ENCODE peak calls at places on chromosomes 2 and 18, in eight cellular contexts. One of them, this sample, is unnamed.

GRCh38 chr2:45612741-45613140 is 1.7 kb upstream of the SRBD1 start:
- DNase-seq in stimulated activated CD4-positive, alpha-beta T cell treated with anti-CD3 and anti-CD28 coated beads, Interleukin-1b, Interleukin-23, amount 100 ng/mL, for 24 hours: no peak
- DNase-seq in ACHN: no peak
- DNase-seq in KG1: no peak
- DNase-seq in AG04450: no peak
- DNase-seq in neural crest cell: no peak
- DNase-seq in posterior vena cava: no peak
- DNase-seq in amniotic stem cell: no peak
- DNase-seq in this sample: no peak

GRCh38 chr2:127614731-127615130 is 31.2 kb upstream of the GPR17 start:
- DNase-seq in stimulated activated CD4-positive, alpha-beta T cell treated with anti-CD3 and anti-CD28 coated beads, Interleukin-1b, Interleukin-23, amount 100 ng/mL, for 24 hours: no peak
- DNase-seq in amniotic stem cell: no peak
- DNase-seq in AG04450: no peak
- DNase-seq in neural crest cell: no peak
- DNase-seq in ACHN: no peak
- DNase-seq in posterior vena cava: peak
- DNase-seq in KG1: no peak
- DNase-seq in this sample: peak

GRCh38 chr2:160097329-160097728 is 34.9 kb upstream of the PLA2R1 start:
- DNase-seq in stimulated activated CD4-positive, alpha-beta T cell treated with anti-CD3 and anti-CD28 coated beads, Interleukin-1b, Interleukin-23, amount 100 ng/mL, for 24 hours: no peak
- DNase-seq in KG1: no peak
- DNase-seq in posterior vena cava: no peak
- DNase-seq in amniotic stem cell: no peak
- DNase-seq in ACHN: no peak
- DNase-seq in neural crest cell: no peak
- DNase-seq in AG04450: no peak
- DNase-seq in this sample: no peak

GRCh38 chr2:156483741-156484173 is 47.6 kb downstream of the GPD2 start:
- DNase-seq in posterior vena cava: no peak
- DNase-seq in KG1: no peak
- DNase-seq in neural crest cell: no peak
- DNase-seq in AG04450: no peak
- DNase-seq in stimulated activated CD4-positive, alpha-beta T cell treated with anti-CD3 and anti-CD28 coated beads, Interleukin-1b, Interleukin-23, amount 100 ng/mL, for 24 hours: no peak
- DNase-seq in ACHN: no peak
- DNase-seq in amniotic stem cell: no peak
- DNase-seq in this sample: no peak

GRCh38 chr2:74658516-74658915 is 4.5 kb downstream of the SEMA4F start:
- DNase-seq in ACHN: no peak
- DNase-seq in posterior vena cava: no peak
- DNase-seq in neural crest cell: no peak
- DNase-seq in KG1: no peak
- DNase-seq in stimulated activated CD4-positive, alpha-beta T cell treated with anti-CD3 and anti-CD28 coated beads, Interleukin-1b, Interleukin-23, amount 100 ng/mL, for 24 hours: no peak
- DNase-seq in amniotic stem cell: peak
- DNase-seq in AG04450: no peak
- DNase-seq in this sample: peak

GRCh38 chr2:222176890-222177289 is 121.9 kb downstream of the PAX3 start:
- DNase-seq in amniotic stem cell: no peak
- DNase-seq in AG04450: no peak
- DNase-seq in neural crest cell: no peak
- DNase-seq in ACHN: no peak
- DNase-seq in stimulated activated CD4-positive, alpha-beta T cell treated with anti-CD3 and anti-CD28 coated beads, Interleukin-1b, Interleukin-23, amount 100 ng/mL, for 24 hours: no peak
- DNase-seq in KG1: no peak
- DNase-seq in posterior vena cava: no peak
- DNase-seq in this sample: no peak

GRCh38 chr2:43482974-43483373 is 112.9 kb downstream of the THADA start:
- DNase-seq in amniotic stem cell: no peak
- DNase-seq in AG04450: no peak
- DNase-seq in ACHN: peak
- DNase-seq in posterior vena cava: no peak
- DNase-seq in stimulated activated CD4-positive, alpha-beta T cell treated with anti-CD3 and anti-CD28 coated beads, Interleukin-1b, Interleukin-23, amount 100 ng/mL, for 24 hours: no peak
- DNase-seq in neural crest cell: no peak
- DNase-seq in KG1: no peak
- DNase-seq in this sample: no peak

GRCh38 chr2:191150451-191151314 is at the start of gene STAT4:
- DNase-seq in amniotic stem cell: no peak
- DNase-seq in posterior vena cava: peak
- DNase-seq in ACHN: peak
- DNase-seq in KG1: no peak
- DNase-seq in neural crest cell: no peak
- DNase-seq in stimulated activated CD4-positive, alpha-beta T cell treated with anti-CD3 and anti-CD28 coated beads, Interleukin-1b, Interleukin-23, amount 100 ng/mL, for 24 hours: peak
- DNase-seq in AG04450: no peak
- DNase-seq in this sample: no peak

GRCh38 chr2:105820691-105821090 is 76.0 kb downstream of the NCK2 start:
- DNase-seq in neural crest cell: no peak
- DNase-seq in amniotic stem cell: no peak
- DNase-seq in ACHN: no peak
- DNase-seq in KG1: no peak
- DNase-seq in AG04450: no peak
- DNase-seq in stimulated activated CD4-positive, alpha-beta T cell treated with anti-CD3 and anti-CD28 coated beads, Interleukin-1b, Interleukin-23, amount 100 ng/mL, for 24 hours: no peak
- DNase-seq in posterior vena cava: no peak
- DNase-seq in this sample: no peak

GRCh38 chr2:135132314-135132713 is 80.2 kb downstream of the RAB3GAP1 start:
- DNase-seq in neural crest cell: no peak
- DNase-seq in AG04450: no peak
- DNase-seq in stimulated activated CD4-positive, alpha-beta T cell treated with anti-CD3 and anti-CD28 coated beads, Interleukin-1b, Interleukin-23, amount 100 ng/mL, for 24 hours: no peak
- DNase-seq in posterior vena cava: no peak
- DNase-seq in amniotic stem cell: no peak
- DNase-seq in ACHN: no peak
- DNase-seq in KG1: no peak
- DNase-seq in this sample: peak

GRCh38 chr2:70964596-70965386 is 13.6 kb upstream of the ANKRD53 start:
- DNase-seq in AG04450: peak
- DNase-seq in neural crest cell: peak
- DNase-seq in KG1: peak
- DNase-seq in amniotic stem cell: peak
- DNase-seq in stimulated activated CD4-positive, alpha-beta T cell treated with anti-CD3 and anti-CD28 coated beads, Interleukin-1b, Interleukin-23, amount 100 ng/mL, for 24 hours: peak
- DNase-seq in ACHN: peak
- DNase-seq in posterior vena cava: peak
- DNase-seq in this sample: no peak

GRCh38 chr2:17958486-17959092 is 80.1 kb downstream of the KCNS3 start:
- DNase-seq in KG1: no peak
- DNase-seq in stimulated activated CD4-positive, alpha-beta T cell treated with anti-CD3 and anti-CD28 coated beads, Interleukin-1b, Interleukin-23, amount 100 ng/mL, for 24 hours: no peak
- DNase-seq in AG04450: no peak
- DNase-seq in posterior vena cava: no peak
- DNase-seq in ACHN: no peak
- DNase-seq in amniotic stem cell: no peak
- DNase-seq in neural crest cell: no peak
- DNase-seq in this sample: no peak

GRCh38 chr2:143398701-143399260 is 269.6 kb downstream of the ARHGAP15 start:
- DNase-seq in posterior vena cava: no peak
- DNase-seq in ACHN: no peak
- DNase-seq in amniotic stem cell: no peak
- DNase-seq in AG04450: no peak
- DNase-seq in KG1: no peak
- DNase-seq in neural crest cell: no peak
- DNase-seq in stimulated activated CD4-positive, alpha-beta T cell treated with anti-CD3 and anti-CD28 coated beads, Interleukin-1b, Interleukin-23, amount 100 ng/mL, for 24 hours: no peak
- DNase-seq in this sample: no peak

GRCh38 chr2:177281400-177282021 is 17.0 kb upstream of the NFE2L2 start:
- DNase-seq in posterior vena cava: no peak
- DNase-seq in stimulated activated CD4-positive, alpha-beta T cell treated with anti-CD3 and anti-CD28 coated beads, Interleukin-1b, Interleukin-23, amount 100 ng/mL, for 24 hours: no peak
- DNase-seq in KG1: no peak
- DNase-seq in AG04450: no peak
- DNase-seq in amniotic stem cell: no peak
- DNase-seq in ACHN: no peak
- DNase-seq in neural crest cell: no peak
- DNase-seq in this sample: no peak

GRCh38 chr2:201746551-201746950 is 34.2 kb downstream of the ALS2 start:
- DNase-seq in amniotic stem cell: no peak
- DNase-seq in ACHN: no peak
- DNase-seq in AG04450: no peak
- DNase-seq in KG1: no peak
- DNase-seq in neural crest cell: no peak
- DNase-seq in posterior vena cava: no peak
- DNase-seq in stimulated activated CD4-positive, alpha-beta T cell treated with anti-CD3 and anti-CD28 coated beads, Interleukin-1b, Interleukin-23, amount 100 ng/mL, for 24 hours: no peak
- DNase-seq in this sample: no peak

GRCh38 chr2:30679416-30680088 is 127.7 kb downstream of the CAPN13 start:
- DNase-seq in KG1: no peak
- DNase-seq in stimulated activated CD4-positive, alpha-beta T cell treated with anti-CD3 and anti-CD28 coated beads, Interleukin-1b, Interleukin-23, amount 100 ng/mL, for 24 hours: no peak
- DNase-seq in AG04450: no peak
- DNase-seq in posterior vena cava: no peak
- DNase-seq in amniotic stem cell: no peak
- DNase-seq in neural crest cell: no peak
- DNase-seq in ACHN: no peak
- DNase-seq in this sample: no peak

GRCh38 chr2:229980440-229981184 is 58.3 kb downstream of the FBXO36 start:
- DNase-seq in ACHN: peak
- DNase-seq in posterior vena cava: peak
- DNase-seq in amniotic stem cell: no peak
- DNase-seq in neural crest cell: no peak
- DNase-seq in AG04450: peak
- DNase-seq in stimulated activated CD4-positive, alpha-beta T cell treated with anti-CD3 and anti-CD28 coated beads, Interleukin-1b, Interleukin-23, amount 100 ng/mL, for 24 hours: no peak
- DNase-seq in KG1: no peak
- DNase-seq in this sample: no peak

GRCh38 chr2:111659361-111660281 is 224.4 kb downstream of the ANAPC1 start:
- DNase-seq in AG04450: no peak
- DNase-seq in amniotic stem cell: no peak
- DNase-seq in stimulated activated CD4-positive, alpha-beta T cell treated with anti-CD3 and anti-CD28 coated beads, Interleukin-1b, Interleukin-23, amount 100 ng/mL, for 24 hours: no peak
- DNase-seq in neural crest cell: no peak
- DNase-seq in ACHN: peak
- DNase-seq in posterior vena cava: peak
- DNase-seq in KG1: no peak
- DNase-seq in this sample: peak

GRCh38 chr2:120348134-120349103 is 2.5 kb downstream of the INHBB start:
- DNase-seq in ACHN: no peak
- DNase-seq in stimulated activated CD4-positive, alpha-beta T cell treated with anti-CD3 and anti-CD28 coated beads, Interleukin-1b, Interleukin-23, amount 100 ng/mL, for 24 hours: no peak
- DNase-seq in AG04450: no peak
- DNase-seq in posterior vena cava: no peak
- DNase-seq in neural crest cell: no peak
- DNase-seq in amniotic stem cell: no peak
- DNase-seq in KG1: no peak
- DNase-seq in this sample: no peak

GRCh38 chr18:3058328-3059191 is 45.6 kb upstream of the LPIN2 start:
- DNase-seq in posterior vena cava: no peak
- DNase-seq in stimulated activated CD4-positive, alpha-beta T cell treated with anti-CD3 and anti-CD28 coated beads, Interleukin-1b, Interleukin-23, amount 100 ng/mL, for 24 hours: no peak
- DNase-seq in ACHN: no peak
- DNase-seq in amniotic stem cell: no peak
- DNase-seq in AG04450: no peak
- DNase-seq in KG1: no peak
- DNase-seq in neural crest cell: no peak
- DNase-seq in this sample: no peak

GRCh38 chr2:133666621-133667020 is 98.4 kb upstream of the NCKAP5 start:
- DNase-seq in posterior vena cava: no peak
- DNase-seq in stimulated activated CD4-positive, alpha-beta T cell treated with anti-CD3 and anti-CD28 coated beads, Interleukin-1b, Interleukin-23, amount 100 ng/mL, for 24 hours: no peak
- DNase-seq in neural crest cell: no peak
- DNase-seq in ACHN: no peak
- DNase-seq in KG1: no peak
- DNase-seq in AG04450: no peak
- DNase-seq in amniotic stem cell: no peak
- DNase-seq in this sample: no peak

GRCh38 chr2:42098571-42099430 is 51.0 kb downstream of the PKDCC start:
- DNase-seq in ACHN: no peak
- DNase-seq in KG1: no peak
- DNase-seq in amniotic stem cell: no peak
- DNase-seq in AG04450: no peak
- DNase-seq in neural crest cell: no peak
- DNase-seq in stimulated activated CD4-positive, alpha-beta T cell treated with anti-CD3 and anti-CD28 coated beads, Interleukin-1b, Interleukin-23, amount 100 ng/mL, for 24 hours: no peak
- DNase-seq in posterior vena cava: peak
- DNase-seq in this sample: no peak

GRCh38 chr2:140734992-140735391 is 1395.8 kb downstream of the LRP1B start:
- DNase-seq in posterior vena cava: no peak
- DNase-seq in AG04450: no peak
- DNase-seq in ACHN: no peak
- DNase-seq in stimulated activated CD4-positive, alpha-beta T cell treated with anti-CD3 and anti-CD28 coated beads, Interleukin-1b, Interleukin-23, amount 100 ng/mL, for 24 hours: no peak
- DNase-seq in neural crest cell: no peak
- DNase-seq in amniotic stem cell: no peak
- DNase-seq in KG1: no peak
- DNase-seq in this sample: no peak

GRCh38 chr18:58998421-58999203 is 133.9 kb downstream of the ZNF532 start:
- DNase-seq in amniotic stem cell: peak
- DNase-seq in neural crest cell: no peak
- DNase-seq in AG04450: no peak
- DNase-seq in posterior vena cava: peak
- DNase-seq in ACHN: peak
- DNase-seq in stimulated activated CD4-positive, alpha-beta T cell treated with anti-CD3 and anti-CD28 coated beads, Interleukin-1b, Interleukin-23, amount 100 ng/mL, for 24 hours: no peak
- DNase-seq in KG1: no peak
- DNase-seq in this sample: peak

GRCh38 chr18:46628206-46628605 is 28.8 kb downstream of the LOXHD1 start:
- DNase-seq in AG04450: no peak
- DNase-seq in posterior vena cava: no peak
- DNase-seq in KG1: no peak
- DNase-seq in stimulated activated CD4-positive, alpha-beta T cell treated with anti-CD3 and anti-CD28 coated beads, Interleukin-1b, Interleukin-23, amount 100 ng/mL, for 24 hours: no peak
- DNase-seq in amniotic stem cell: no peak
- DNase-seq in ACHN: no peak
- DNase-seq in neural crest cell: no peak
- DNase-seq in this sample: no peak

GRCh38 chr2:47631840-47632398 is 151.0 kb upstream of the MSH6 start:
- DNase-seq in neural crest cell: no peak
- DNase-seq in AG04450: no peak
- DNase-seq in stimulated activated CD4-positive, alpha-beta T cell treated with anti-CD3 and anti-CD28 coated beads, Interleukin-1b, Interleukin-23, amount 100 ng/mL, for 24 hours: no peak
- DNase-seq in posterior vena cava: peak
- DNase-seq in amniotic stem cell: peak
- DNase-seq in KG1: no peak
- DNase-seq in ACHN: peak
- DNase-seq in this sample: no peak

GRCh38 chr2:170930132-170931109 is 1.4 kb downstream of the GORASP2 start:
- DNase-seq in neural crest cell: no peak
- DNase-seq in amniotic stem cell: no peak
- DNase-seq in AG04450: no peak
- DNase-seq in KG1: peak
- DNase-seq in stimulated activated CD4-positive, alpha-beta T cell treated with anti-CD3 and anti-CD28 coated beads, Interleukin-1b, Interleukin-23, amount 100 ng/mL, for 24 hours: peak
- DNase-seq in posterior vena cava: no peak
- DNase-seq in ACHN: peak
- DNase-seq in this sample: no peak

GRCh38 chr2:24359129-24359528 is 1.2 kb downstream of the ITSN2 start:
- DNase-seq in AG04450: no peak
- DNase-seq in amniotic stem cell: no peak
- DNase-seq in posterior vena cava: no peak
- DNase-seq in ACHN: no peak
- DNase-seq in neural crest cell: no peak
- DNase-seq in stimulated activated CD4-positive, alpha-beta T cell treated with anti-CD3 and anti-CD28 coated beads, Interleukin-1b, Interleukin-23, amount 100 ng/mL, for 24 hours: no peak
- DNase-seq in KG1: no peak
- DNase-seq in this sample: no peak

This sample was measured in BJ.